ENCODE peak calls at places on chromosomes 2 and 18, in eight cellular contexts. One of them, this sample, is unnamed.

GRCh38 chr18:62637807-62638687 is 77.3 kb upstream of the PHLPP1 start:
- DNase-seq in AG09309: no peak
- DNase-seq in A549: peak
- DNase-seq in kidney: no peak
- DNase-seq in prostate gland: no peak
- DNase-seq in Peyer's patch: peak
- DNase-seq in choroid plexus epithelial cell: peak
- DNase-seq in neural progenitor cell: peak
- DNase-seq in this sample: no peak

GRCh38 chr2:25592766-25593292 is 80.5 kb downstream of the DTNB start:
- DNase-seq in AG09309: no peak
- DNase-seq in A549: no peak
- DNase-seq in kidney: no peak
- DNase-seq in prostate gland: no peak
- DNase-seq in Peyer's patch: no peak
- DNase-seq in choroid plexus epithelial cell: no peak
- DNase-seq in neural progenitor cell: no peak
- DNase-seq in this sample: no peak

GRCh38 chr2:19769513-19769912 is 132.3 kb downstream of the TTC32 start:
- DNase-seq in AG09309: no peak
- DNase-seq in A549: peak
- DNase-seq in kidney: no peak
- DNase-seq in prostate gland: no peak
- DNase-seq in Peyer's patch: no peak
- DNase-seq in choroid plexus epithelial cell: peak
- DNase-seq in neural progenitor cell: no peak
- DNase-seq in this sample: no peak

GRCh38 chr2:37283207-37283606 is 41.4 kb downstream of the PRKD3 start:
- DNase-seq in AG09309: peak
- DNase-seq in A549: no peak
- DNase-seq in kidney: no peak
- DNase-seq in prostate gland: no peak
- DNase-seq in Peyer's patch: no peak
- DNase-seq in choroid plexus epithelial cell: peak
- DNase-seq in neural progenitor cell: no peak
- DNase-seq in this sample: peak

GRCh38 chr18:60445341-60445740 is 72.8 kb upstream of the MC4R start:
- DNase-seq in AG09309: peak
- DNase-seq in A549: no peak
- DNase-seq in kidney: no peak
- DNase-seq in prostate gland: no peak
- DNase-seq in Peyer's patch: no peak
- DNase-seq in choroid plexus epithelial cell: peak
- DNase-seq in neural progenitor cell: no peak
- DNase-seq in this sample: no peak

GRCh38 chr2:207311316-207312005 is 145.7 kb upstream of the KLF7 start:
- DNase-seq in AG09309: peak
- DNase-seq in A549: peak
- DNase-seq in kidney: no peak
- DNase-seq in prostate gland: no peak
- DNase-seq in Peyer's patch: no peak
- DNase-seq in choroid plexus epithelial cell: peak
- DNase-seq in neural progenitor cell: no peak
- DNase-seq in this sample: peak

GRCh38 chr18:38654966-38655365 is 1089.4 kb upstream of the CELF4 start:
- DNase-seq in AG09309: no peak
- DNase-seq in A549: no peak
- DNase-seq in kidney: no peak
- DNase-seq in prostate gland: no peak
- DNase-seq in Peyer's patch: no peak
- DNase-seq in choroid plexus epithelial cell: no peak
- DNase-seq in neural progenitor cell: no peak
- DNase-seq in this sample: no peak

GRCh38 chr2:33366473-33366872 is 110.0 kb upstream of the RASGRP3 start:
- DNase-seq in AG09309: peak
- DNase-seq in A549: no peak
- DNase-seq in kidney: no peak
- DNase-seq in prostate gland: peak
- DNase-seq in Peyer's patch: no peak
- DNase-seq in choroid plexus epithelial cell: peak
- DNase-seq in neural progenitor cell: no peak
- DNase-seq in this sample: no peak

GRCh38 chr2:167844714-167845530 is 402.5 kb downstream of the STK39 start:
- DNase-seq in AG09309: no peak
- DNase-seq in A549: peak
- DNase-seq in kidney: no peak
- DNase-seq in prostate gland: no peak
- DNase-seq in Peyer's patch: no peak
- DNase-seq in choroid plexus epithelial cell: no peak
- DNase-seq in neural progenitor cell: peak
- DNase-seq in this sample: no peak

GRCh38 chr2:43021791-43022500 is 204.5 kb downstream of the ZFP36L2 start:
- DNase-seq in AG09309: no peak
- DNase-seq in A549: no peak
- DNase-seq in kidney: peak
- DNase-seq in prostate gland: no peak
- DNase-seq in Peyer's patch: no peak
- DNase-seq in choroid plexus epithelial cell: no peak
- DNase-seq in neural progenitor cell: peak
- DNase-seq in this sample: no peak

DNA sequence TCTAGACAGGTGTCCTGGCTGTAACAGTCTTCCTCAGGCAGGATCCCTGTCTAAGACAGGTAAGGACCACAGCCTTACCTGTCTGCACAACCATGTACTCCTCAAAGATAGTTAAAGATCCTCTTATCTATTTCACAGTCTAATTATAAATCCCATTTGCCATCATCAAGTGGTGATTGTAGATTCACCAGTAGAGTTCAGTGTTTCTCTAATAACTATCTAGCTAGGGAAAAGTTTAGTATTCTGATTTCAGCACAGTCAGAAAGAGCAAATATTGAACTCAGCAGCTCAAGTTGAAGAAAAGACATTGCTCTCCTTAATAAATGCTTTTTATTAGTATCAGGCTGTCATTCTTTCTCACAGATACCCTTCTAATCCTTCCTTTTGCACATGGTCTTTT is 1305.5 kb upstream of the NXPH2 start:
- DNase-seq in AG09309: no peak
- DNase-seq in A549: no peak
- DNase-seq in kidney: no peak
- DNase-seq in prostate gland: no peak
- DNase-seq in Peyer's patch: no peak
- DNase-seq in choroid plexus epithelial cell: peak
- DNase-seq in neural progenitor cell: no peak
- DNase-seq in this sample: peak
- TF ChIP-seq CTCF in AG09309: no peak
- TF ChIP-seq CTCF in A549: peak
- TF ChIP-seq CTCF in kidney: peak
- TF ChIP-seq CTCF in prostate gland: no peak
- TF ChIP-seq CTCF in Peyer's patch: no peak
- TF ChIP-seq CTCF in choroid plexus epithelial cell: peak
- TF ChIP-seq CTCF in neural progenitor cell: no peak
- TF ChIP-seq CTCF in this sample: peak

GRCh38 chr2:200587007-200587616 is 1.3 kb downstream of the AOX1 start:
- DNase-seq in AG09309: no peak
- DNase-seq in A549: no peak
- DNase-seq in kidney: peak
- DNase-seq in prostate gland: no peak
- DNase-seq in Peyer's patch: no peak
- DNase-seq in choroid plexus epithelial cell: no peak
- DNase-seq in neural progenitor cell: peak
- DNase-seq in this sample: no peak

GRCh38 chr2:200588076-200588678 is 2.4 kb downstream of the AOX1 start:
- DNase-seq in AG09309: no peak
- DNase-seq in A549: no peak
- DNase-seq in kidney: no peak
- DNase-seq in prostate gland: no peak
- DNase-seq in Peyer's patch: no peak
- DNase-seq in choroid plexus epithelial cell: no peak
- DNase-seq in neural progenitor cell: no peak
- DNase-seq in this sample: no peak

GRCh38 chr2:200591308-200591707 is 5.5 kb downstream of the AOX1 start:
- DNase-seq in AG09309: no peak
- DNase-seq in A549: no peak
- DNase-seq in kidney: no peak
- DNase-seq in prostate gland: no peak
- DNase-seq in Peyer's patch: no peak
- DNase-seq in choroid plexus epithelial cell: no peak
- DNase-seq in neural progenitor cell: no peak
- DNase-seq in this sample: no peak

GRCh38 chr2:200592414-200593075 is 6.7 kb downstream of the AOX1 start:
- DNase-seq in AG09309: no peak
- DNase-seq in A549: peak
- DNase-seq in kidney: no peak
- DNase-seq in prostate gland: no peak
- DNase-seq in Peyer's patch: no peak
- DNase-seq in choroid plexus epithelial cell: peak
- DNase-seq in neural progenitor cell: peak
- DNase-seq in this sample: no peak

GRCh38 chr2:200590090-200590489 is 4.3 kb downstream of the AOX1 start:
- DNase-seq in AG09309: no peak
- DNase-seq in A549: no peak
- DNase-seq in kidney: no peak
- DNase-seq in prostate gland: no peak
- DNase-seq in Peyer's patch: no peak
- DNase-seq in choroid plexus epithelial cell: peak
- DNase-seq in neural progenitor cell: no peak
- DNase-seq in this sample: no peak
- H3K4me3 ChIP-seq in AG09309: no peak
- H3K4me3 ChIP-seq in A549: no peak
- H3K4me3 ChIP-seq in kidney: no peak
- H3K4me3 ChIP-seq in prostate gland: no peak
- H3K4me3 ChIP-seq in Peyer's patch: no peak
- H3K4me3 ChIP-seq in choroid plexus epithelial cell: no peak
- H3K4me3 ChIP-seq in neural progenitor cell: no peak
- H3K4me3 ChIP-seq in this sample: no peak

GRCh38 chr18:34867520-34867919 is 157.4 kb downstream of the DTNA start:
- DNase-seq in AG09309: no peak
- DNase-seq in A549: peak
- DNase-seq in kidney: no peak
- DNase-seq in prostate gland: no peak
- DNase-seq in Peyer's patch: no peak
- DNase-seq in choroid plexus epithelial cell: no peak
- DNase-seq in neural progenitor cell: peak
- DNase-seq in this sample: no peak
- TF ChIP-seq CTCF in AG09309: peak
- TF ChIP-seq CTCF in A549: no peak
- TF ChIP-seq CTCF in kidney: no peak
- TF ChIP-seq CTCF in prostate gland: no peak
- TF ChIP-seq CTCF in Peyer's patch: no peak
- TF ChIP-seq CTCF in choroid plexus epithelial cell: peak
- TF ChIP-seq CTCF in neural progenitor cell: peak
- TF ChIP-seq CTCF in this sample: peak

GRCh38 chr2:40719414-40719813 is 267.5 kb upstream of the SLC8A1 start:
- DNase-seq in AG09309: no peak
- DNase-seq in A549: no peak
- DNase-seq in kidney: no peak
- DNase-seq in prostate gland: no peak
- DNase-seq in Peyer's patch: no peak
- DNase-seq in choroid plexus epithelial cell: no peak
- DNase-seq in neural progenitor cell: no peak
- DNase-seq in this sample: no peak
- H3K4me3 ChIP-seq in AG09309: no peak
- H3K4me3 ChIP-seq in A549: no peak
- H3K4me3 ChIP-seq in kidney: no peak
- H3K4me3 ChIP-seq in prostate gland: no peak
- H3K4me3 ChIP-seq in Peyer's patch: no peak
- H3K4me3 ChIP-seq in choroid plexus epithelial cell: no peak
- H3K4me3 ChIP-seq in neural progenitor cell: no peak
- H3K4me3 ChIP-seq in this sample: no peak

DNA sequence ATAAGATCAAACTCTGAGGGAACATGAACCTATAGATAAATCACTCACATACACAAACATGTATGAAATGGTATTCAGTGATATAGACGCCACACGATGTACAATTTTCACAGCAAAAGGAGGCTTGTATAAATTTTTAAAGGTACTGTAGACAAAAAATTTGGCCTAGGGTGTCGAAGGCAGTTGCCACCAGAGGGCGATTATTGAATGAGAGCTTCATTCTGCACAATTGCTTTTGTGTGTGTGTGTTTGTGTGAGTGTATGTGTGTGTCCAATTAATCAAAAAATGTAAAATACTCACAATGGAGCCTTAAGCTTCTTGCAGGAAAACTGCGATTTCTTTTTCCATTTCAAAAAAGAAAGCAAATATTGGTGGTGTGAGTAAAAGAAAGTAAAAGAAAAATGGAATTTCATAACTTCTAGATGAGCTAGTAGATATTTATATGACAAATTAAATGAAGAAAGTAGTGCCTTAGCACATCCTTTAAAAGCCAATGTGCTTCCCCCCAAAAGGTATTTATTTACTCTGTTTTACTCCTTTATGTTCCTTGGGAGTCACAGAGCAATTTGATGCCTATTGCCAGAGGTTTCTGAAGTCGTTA is 800.1 kb downstream of the SATB2 start:
- DNase-seq in AG09309: peak
- DNase-seq in A549: peak
- DNase-seq in kidney: no peak
- DNase-seq in prostate gland: no peak
- DNase-seq in Peyer's patch: no peak
- DNase-seq in choroid plexus epithelial cell: peak
- DNase-seq in neural progenitor cell: peak
- DNase-seq in this sample: peak
- TF ChIP-seq CTCF in AG09309: peak
- TF ChIP-seq CTCF in A549: peak
- TF ChIP-seq CTCF in kidney: peak
- TF ChIP-seq CTCF in prostate gland: no peak
- TF ChIP-seq CTCF in Peyer's patch: no peak
- TF ChIP-seq CTCF in choroid plexus epithelial cell: peak
- TF ChIP-seq CTCF in neural progenitor cell: peak
- TF ChIP-seq CTCF in this sample: peak

GRCh38 chr2:27264753-27265535 is 2.1 kb upstream of the SLC30A3 start:
- DNase-seq in AG09309: no peak
- DNase-seq in A549: peak
- DNase-seq in kidney: peak
- DNase-seq in prostate gland: peak
- DNase-seq in Peyer's patch: peak
- DNase-seq in choroid plexus epithelial cell: peak
- DNase-seq in neural progenitor cell: peak
- DNase-seq in this sample: no peak
- H3K4me3 ChIP-seq in AG09309: no peak
- H3K4me3 ChIP-seq in A549: peak
- H3K4me3 ChIP-seq in kidney: peak
- H3K4me3 ChIP-seq in prostate gland: peak
- H3K4me3 ChIP-seq in Peyer's patch: no peak
- H3K4me3 ChIP-seq in choroid plexus epithelial cell: no peak
- H3K4me3 ChIP-seq in neural progenitor cell: peak
- H3K4me3 ChIP-seq in this sample: peak